ENCODE peak calls at places on chromosome 17, in ten cellular contexts. H is lung microvascular endothelial cell; P is effector CD4-positive, alpha-beta T cell; C is GF-D8; K is stimulated activated CD4-positive, alpha-beta T cell treated with anti-CD3 and anti-CD28 coated beads, Interleukin-4, amount 100 ng/mL, for 24 hours; A is uterus; U is fibroblast of mammary gland; N is G401; X is left cardiac atrium; W is posterior cingulate gyrus. E is an unnamed sample.

GRCh38 chr17:6994666-6995246 is 1.1 kb upstream of the ALOX12 start:
- DNase-seq in X (no peak), K (no peak), U (no peak), W (no peak), N (no peak), H (no peak), A (no peak), P (no peak), C (no peak), E (no peak)

GRCh38 chr17:61253293-61253801 is 146.3 kb upstream of the TBX2 start:
- DNase-seq in X (peak; percentile 62), C (no peak), A (peak; percentile 33), P (no peak), H (no peak), N (no peak), K (no peak), W (no peak), U (peak; percentile 51), E (no peak)

GRCh38 chr17:64245218-64246145 is 17.6 kb downstream of the TEX2 start:
- DNase-seq in U (no peak), X (no peak), N (no peak), A (no peak), P (no peak), H (no peak), C (no peak), K (no peak), W (no peak), E (no peak)

GRCh38 chr17:74547736-74548135 is 1.8 kb upstream of the CD300C start:
- DNase-seq in A (no peak), N (no peak), K (no peak), U (no peak), H (no peak), P (no peak), C (no peak), X (no peak), W (no peak), E (no peak)

GRCh38 chr17:76673729-76674128 is 30.2 kb upstream of the ST6GALNAC1 start:
- DNase-seq in N (no peak), P (no peak), W (no peak), X (no peak), H (no peak), U (peak; percentile 60), C (no peak), K (no peak), A (no peak), E (no peak)

GRCh38 chr17:53039981-53040380 is 782.7 kb upstream of the KIF2B start:
- DNase-seq in X (no peak), A (no peak), K (no peak), P (no peak), W (no peak), C (no peak), U (no peak), H (no peak), N (no peak), E (peak; percentile 64)

GRCh38 chr17:3798273-3799180 is 2.5 kb downstream of the ITGAE start:
- DNase-seq in A (no peak), C (no peak), P (no peak), U (peak; percentile 25), H (no peak), N (no peak), W (no peak), X (no peak), K (no peak), E (no peak)

GRCh38 chr17:79570653-79571052 is 40.2 kb downstream of the RBFOX3 start:
- DNase-seq in W (no peak), C (no peak), H (no peak), N (no peak), U (no peak), K (no peak), X (no peak), A (no peak), P (no peak), E (no peak)

GRCh38 chr17:82272495-82273326 is 789 bp downstream of the CSNK1D start:
- DNase-seq in C (no peak), H (no peak), P (no peak), A (peak; percentile 46), W (no peak), N (no peak), U (no peak), K (peak; percentile 27), X (peak; percentile 64), E (no peak)

GRCh38 chr17:77160032-77160876 is 19.5 kb downstream of the SEC14L1 start:
- DNase-seq in C (no peak), A (no peak), U (no peak), N (peak; percentile 75), W (no peak), K (no peak), H (peak; percentile 27), P (no peak), X (no peak), E (no peak)

GRCh38 chr17:78168906-78169793 is 769 bp downstream of the SYNGR2 start:
- DNase-seq in K (peak; percentile 61), X (peak; percentile 66), P (peak; percentile 57), U (no peak), H (peak; percentile 63), N (peak; percentile 66), C (no peak), W (peak; percentile 60), A (peak; percentile 46), E (no peak)

GRCh38 chr17:10149573-10150399 is 48.6 kb downstream of the GAS7 start:
- DNase-seq in C (peak; percentile 86), W (no peak), P (no peak), N (no peak), X (no peak), K (no peak), U (peak; percentile 94), A (no peak), H (peak; percentile 77), E (no peak)

GRCh38 chr17:79814966-79815835 is 18.3 kb upstream of the CBX8 start:
- DNase-seq in H (no peak), C (no peak), W (no peak), N (no peak), K (no peak), X (peak; percentile 67), A (no peak), P (no peak), U (no peak), E (no peak)

GRCh38 chr17:79801156-79802038 is 4.5 kb upstream of the CBX8 start:
- DNase-seq in P (no peak), W (no peak), U (no peak), A (no peak), N (no peak), X (no peak), H (no peak), K (no peak), C (no peak), E (no peak)

GRCh38 chr17:34252138-34252889 is 2.8 kb upstream of the CCL2 start:
- DNase-seq in C (peak; percentile 64), W (peak; percentile 85), K (no peak), P (no peak), A (peak; percentile 96), U (peak; percentile 92), H (peak; percentile 87), N (peak; percentile 65), X (peak; percentile 97), E (peak; percentile 96)

GRCh38 chr17:45130640-45131293 is 1.5 kb downstream of the PLCD3 start:
- DNase-seq in A (no peak), W (no peak), C (no peak), H (no peak), P (no peak), X (no peak), N (no peak), U (no peak), K (no peak), E (no peak)

GRCh38 chr17:68172461-68172954 is 75.3 kb upstream of the AMZ2 start:
- DNase-seq in N (peak; percentile 82), C (peak; percentile 3), K (peak; percentile 78), W (peak; percentile 79), U (peak; percentile 54), A (peak; percentile 71), X (peak; percentile 60), H (peak; percentile 75), P (peak; percentile 68), E (peak; percentile 7)

GRCh38 chr17:77315551-77316190 is 174.9 kb downstream of the SEC14L1 start:
- DNase-seq in P (no peak), N (no peak), U (peak; percentile 30), C (peak; percentile 6), X (no peak), A (no peak), W (no peak), H (peak; percentile 47), K (no peak), E (no peak)

GRCh38 chr17:19703106-19703775 is 13.1 kb downstream of the SLC47A2 start:
- DNase-seq in C (no peak), K (no peak), P (no peak), X (no peak), H (no peak), W (no peak), A (no peak), U (no peak), N (no peak), E (no peak)

E was measured in pulmonary artery endothelial cell.